ENCODE peak calls at places on chromosomes 5 and 9, in seven cellular contexts. C, A, F, V, E, K and Z are unnamed samples.
A peak's percentile ranks its signal among the peaks of the same experiment; 100 is the strongest.

GRCh38 chr9:89436963-89437625 is 60.8 kb downstream of the SEMA4D start:
- DNase-seq in E (no peak), F (peak; percentile 81), C (no peak), V (no peak), K (peak; percentile 84), A (no peak), Z (no peak)

GRCh38 chr5:79837707-79838620 is 148.3 kb downstream of the CMYA5 start:
- DNase-seq in V (no peak), F (no peak), E (no peak), K (no peak), C (peak; percentile 83), A (no peak), Z (no peak)

GRCh38 chr9:24059651-24060050 is 233.6 kb upstream of the ELAVL2 start:
- DNase-seq in K (no peak), E (no peak), A (no peak), V (no peak), C (no peak), F (no peak), Z (no peak)

GRCh38 chr5:102682102-102682647 is 72.9 kb upstream of the PAM start:
- DNase-seq in C (no peak), F (no peak), V (no peak), A (no peak), E (no peak), K (no peak), Z (no peak)

GRCh38 chr5:126195410-126196100 is 227.7 kb upstream of the GRAMD2B start:
- DNase-seq in E (no peak), A (no peak), K (no peak), V (no peak), C (peak; percentile 24), F (no peak), Z (no peak)

GRCh38 chr9:112705773-112706427 is 12.0 kb downstream of the INIP start:
- DNase-seq in K (peak; percentile 36), F (no peak), V (no peak), E (peak; percentile 78), C (no peak), A (no peak), Z (no peak)

GRCh38 chr5:130164966-130165365 is 260.7 kb downstream of the CHSY3 start:
- DNase-seq in A (no peak), C (no peak), E (no peak), K (no peak), V (no peak), F (no peak), Z (no peak)

GRCh38 chr9:112012026-112012902 is 115.7 kb downstream of the UGCG start:
- DNase-seq in F (peak; percentile 72), E (no peak), V (peak; percentile 60), A (peak; percentile 91), K (peak; percentile 75), C (peak; percentile 83), Z (peak; percentile 91)

GRCh38 chr9:33620738-33621439 is 96.8 kb downstream of the ANKRD18B start:
- DNase-seq in V (no peak), K (no peak), C (no peak), E (no peak), A (no peak), F (no peak), Z (no peak)

GRCh38 chr9:137218754-137219271 is 3.2 kb downstream of the RNF208 start:
- DNase-seq in A (no peak), K (peak; percentile 86), V (no peak), C (no peak), F (peak; percentile 62), E (no peak), Z (no peak)

GRCh38 chr5:147876626-147877025 is 1.9 kb upstream of the SCGB3A2 start:
- DNase-seq in F (no peak), A (no peak), V (no peak), C (no peak), K (no peak), E (no peak), Z (no peak)

GRCh38 chr5:133957591-133957990 is 10.8 kb downstream of the C5orf15 start:
- DNase-seq in E (no peak), V (no peak), A (no peak), F (no peak), K (no peak), C (no peak), Z (no peak)

GRCh38 chr9:16501098-16501663 is 369.3 kb downstream of the BNC2 start:
- DNase-seq in F (no peak), V (no peak), C (no peak), A (no peak), E (no peak), K (no peak), Z (no peak)

GRCh38 chr5:53397845-53398244 is 82.6 kb upstream of the FST start:
- DNase-seq in A (peak; percentile 18), C (no peak), F (no peak), E (no peak), V (no peak), K (no peak), Z (no peak)

GRCh38 chr5:141605523-141606277 is 13.1 kb downstream of the DIAPH1 start:
- DNase-seq in F (peak; percentile 60), V (no peak), E (peak; percentile 5), K (peak; percentile 46), C (peak; percentile 72), A (no peak), Z (no peak)

GRCh38 chr9:129889461-129889935 is 54.2 kb downstream of the USP20 start:
- DNase-seq in E (peak; percentile 87), F (no peak), V (no peak), C (no peak), K (no peak), A (no peak), Z (no peak)

GRCh38 chr9:129889936-129890717 is 54.9 kb downstream of the USP20 start:
- DNase-seq in V (no peak), A (no peak), E (peak; percentile 94), C (no peak), F (peak; percentile 69), K (peak; percentile 47), Z (no peak)

GRCh38 chr9:129888809-129889460 is 53.7 kb downstream of the USP20 start:
- DNase-seq in K (no peak), E (no peak), A (no peak), C (no peak), F (no peak), V (no peak), Z (no peak)

GRCh38 chr9:129894106-129894823 is 59.0 kb downstream of the USP20 start:
- DNase-seq in A (no peak), E (no peak), C (no peak), K (no peak), V (no peak), F (no peak), Z (no peak)

GRCh38 chr9:129891519-129891918 is 56.3 kb downstream of the USP20 start:
- DNase-seq in C (no peak), F (no peak), V (no peak), E (no peak), A (no peak), K (no peak), Z (no peak)
- H3K4me1 ChIP-seq in C (peaks cover 53% of the 10 kb centered on the region), F (peaks cover 34% of the 10 kb centered on the region), V (no peaks in the 10 kb centered on the region), E (peaks cover 24% of the 10 kb centered on the region), A (peaks cover 1% of the 10 kb centered on the region), K (peaks cover 36% of the 10 kb centered on the region), Z (no peaks in the 10 kb centered on the region)

DNA sequence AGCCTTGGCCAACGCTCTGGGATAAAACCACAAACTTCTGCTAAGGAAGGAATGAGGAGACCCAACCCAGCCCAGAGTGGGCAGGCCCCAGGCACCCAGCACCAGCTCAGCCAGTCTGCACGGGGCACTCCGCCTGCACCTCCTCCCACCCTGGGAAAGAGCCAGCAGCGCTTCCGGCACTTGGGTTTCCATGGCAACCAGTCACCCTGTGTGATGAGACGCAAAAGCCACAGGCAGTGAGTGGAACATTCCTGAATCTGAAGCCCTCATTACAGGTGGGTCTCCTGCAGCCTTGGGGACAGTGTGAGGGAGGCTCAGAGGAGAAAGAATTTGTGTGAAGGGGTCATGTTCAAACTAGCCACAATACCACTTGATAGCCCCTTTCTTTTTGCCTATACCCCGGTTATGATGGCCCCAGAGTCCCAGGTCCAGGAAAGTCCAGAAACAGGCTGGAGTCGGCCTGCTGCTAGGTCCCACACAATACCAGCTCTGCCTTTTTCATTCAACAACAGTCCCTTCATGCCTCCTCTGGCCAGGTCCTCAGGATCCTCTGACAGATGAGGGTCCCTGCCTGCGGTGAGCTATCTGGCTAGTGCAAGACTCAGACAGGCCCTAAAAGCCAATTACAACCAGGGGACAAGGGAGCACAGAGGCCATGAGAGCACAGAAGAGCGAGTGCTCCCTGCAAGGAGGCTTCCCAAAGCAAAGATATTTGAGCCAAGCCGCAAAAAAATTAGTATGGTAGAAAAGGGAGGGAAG is 85.0 kb upstream of the ZBTB43 start:
- DNase-seq in A (no peak), K (peak; percentile 53), F (peak; percentile 73), E (peak; percentile 98), C (peak; percentile 85), V (peak; percentile 84), Z (no peak)
- TF ChIP-seq POLR2AphosphoS5 in A (no peak), K (no peak), F (no peak), E (no peak), C (no peak), V (peak; percentile 10), Z (no peak)

GRCh38 chr5:150147580-150148407 is 7.9 kb downstream of the PDGFRB start:
- DNase-seq in V (no peak), E (no peak), A (no peak), F (no peak), C (peak; percentile 63), K (no peak), Z (no peak)

GRCh38 chr5:150146862-150147579 is 8.6 kb downstream of the PDGFRB start:
- DNase-seq in V (no peak), E (no peak), F (no peak), A (no peak), C (peak; percentile 64), K (no peak), Z (no peak)

GRCh38 chr5:150149618-150150017 is 6.0 kb downstream of the PDGFRB start:
- DNase-seq in V (no peak), A (no peak), K (no peak), F (no peak), E (no peak), C (no peak), Z (no peak)

GRCh38 chr5:150146235-150146634 is 9.4 kb downstream of the PDGFRB start:
- DNase-seq in C (no peak), A (no peak), K (no peak), V (no peak), E (no peak), F (no peak), Z (no peak)

GRCh38 chr5:150148408-150148927 is 7.2 kb downstream of the PDGFRB start:
- DNase-seq in F (no peak), A (no peak), E (no peak), K (no peak), V (no peak), C (no peak), Z (no peak)
- H3K4me1 ChIP-seq in F (peaks cover 20% of the 10 kb centered on the region), A (no peaks in the 10 kb centered on the region), E (peaks cover 9% of the 10 kb centered on the region), K (peaks cover 24% of the 10 kb centered on the region), V (peaks cover 4% of the 10 kb centered on the region), C (peaks cover 72% of the 10 kb centered on the region), Z (no peaks in the 10 kb centered on the region)

DNA sequence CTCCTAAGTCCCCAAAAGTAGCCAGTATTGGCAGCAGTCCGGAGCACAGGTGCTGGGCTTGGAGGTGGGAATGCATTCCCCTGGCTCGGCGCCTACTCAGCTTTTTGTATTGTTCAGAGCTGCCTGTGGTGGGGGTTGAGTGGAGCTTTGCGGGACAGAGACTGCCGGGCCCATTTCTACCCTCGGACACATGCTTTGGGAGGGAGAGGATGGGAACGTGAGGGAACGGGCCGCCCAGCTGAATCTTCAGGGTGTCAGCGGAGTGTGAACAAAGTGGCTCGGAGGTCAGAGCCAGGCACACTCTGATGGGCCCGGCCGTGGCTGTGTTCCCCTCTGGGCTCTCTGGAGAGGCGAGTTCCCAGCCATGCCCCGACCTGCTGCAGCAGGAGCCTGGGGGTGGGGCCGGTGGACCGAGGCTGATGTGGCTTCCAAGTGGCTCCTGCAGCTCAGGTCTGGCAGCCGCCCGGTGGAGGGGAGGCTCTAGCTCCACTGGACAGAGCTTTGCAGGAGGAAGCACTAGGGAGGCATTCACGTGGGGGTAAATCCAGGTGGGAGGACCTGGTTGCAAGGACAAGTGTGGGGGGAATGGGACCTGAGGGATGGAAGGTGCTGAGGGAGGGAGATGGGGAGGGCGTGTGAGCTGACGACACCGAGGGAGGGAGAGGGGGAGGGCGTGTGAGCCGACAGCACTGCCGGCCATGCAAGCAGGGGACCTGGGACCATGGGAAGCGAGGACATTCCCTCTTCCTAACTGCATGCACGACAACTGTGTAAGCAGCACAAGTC is 31.1 kb upstream of the SLC6A3 start:
- DNase-seq in A (no peak), V (peak; percentile 49), E (no peak), K (no peak), F (no peak), C (peak; percentile 61), Z (no peak)
- TF ChIP-seq POLR2AphosphoS5 in A (no peak), V (no peak), E (no peak), K (no peak), F (no peak), C (no peak), Z (no peak)